ENCODE peak calls at places on chromosomes 5 and 9, in eight cellular contexts. I is heart left ventricle; L is fibroblast of mammary gland; G is GM12892; N is activated CD4-positive, alpha-beta memory T cell treated with anti-CD3 and anti-CD28 coated beads for 36 hours; D is frontal cortex; T is AG09319; O is naive B cell. S is an unnamed sample.

GRCh38 chr5:133340822-133341221 is 271.5 kb downstream of the FSTL4 start:
- DNase-seq in N (no peak), G (no peak), T (no peak), L (no peak), I (no peak), D (no peak), O (no peak), S (no peak)

GRCh38 chr9:111728617-111729366 is 65.9 kb downstream of the SHOC1 start:
- DNase-seq in D (no peak), N (no peak), G (no peak), T (peak; percentile 62), L (peak; percentile 91), I (no peak), O (no peak), S (no peak)

GRCh38 chr5:170691623-170692022 is 91.9 kb upstream of the GABRP start:
- DNase-seq in D (no peak), G (no peak), L (no peak), I (no peak), O (no peak), T (no peak), N (no peak), S (no peak)

GRCh38 chr5:91332267-91333044 is 50.7 kb downstream of the ARRDC3 start:
- DNase-seq in T (no peak), N (peak; percentile 41), G (no peak), O (no peak), D (no peak), L (peak; percentile 42), I (no peak), S (no peak)

GRCh38 chr5:147445951-147446350 is 63.9 kb downstream of the DPYSL3 start:
- DNase-seq in O (no peak), L (no peak), T (no peak), N (no peak), G (no peak), I (no peak), D (no peak), S (no peak)

GRCh38 chr5:132099073-132099748 is 25.6 kb downstream of the CSF2 start:
- DNase-seq in O (no peak), T (no peak), I (no peak), D (no peak), N (peak; percentile 90), G (no peak), L (no peak), S (no peak)

GRCh38 chr9:74172874-74173273 is 324.3 kb upstream of the RORB start:
- DNase-seq in O (peak; percentile 2), L (no peak), N (no peak), T (no peak), I (no peak), G (peak; percentile 1), D (no peak), S (no peak)

GRCh38 chr9:137620581-137620980 is 1.8 kb downstream of the EHMT1 start:
- DNase-seq in L (no peak), G (no peak), I (no peak), N (no peak), O (no peak), D (no peak), T (no peak), S (no peak)

GRCh38 chr5:17216176-17216973 is 1.1 kb upstream of the BASP1 start:
- DNase-seq in G (peak; percentile 38), N (peak; percentile 71), O (peak; percentile 81), T (no peak), D (peak; percentile 59), L (peak; percentile 79), I (peak; percentile 79), S (peak; percentile 45)

GRCh38 chr9:124784503-124784902 is 7.6 kb downstream of the OLFML2A start:
- DNase-seq in L (peak; percentile 77), T (no peak), O (no peak), G (no peak), N (no peak), D (no peak), I (no peak), S (no peak)

GRCh38 chr5:180689071-180689694 is 39.8 kb upstream of the FLT4 start:
- DNase-seq in N (peak; percentile 58), D (no peak), L (peak; percentile 20), T (no peak), I (no peak), O (no peak), G (no peak), S (no peak)

GRCh38 chr9:127128341-127129072 is 6.1 kb upstream of the ANGPTL2 start:
- DNase-seq in L (peak; percentile 69), N (no peak), G (no peak), D (no peak), O (no peak), T (no peak), I (no peak), S (no peak)

GRCh38 chr9:16062542-16063240 is 509.8 kb downstream of the CCDC171 start:
- DNase-seq in N (no peak), T (no peak), D (no peak), G (no peak), I (no peak), O (no peak), L (peak; percentile 98), S (no peak)

GRCh38 chr9:114049453-114050225 is 28.5 kb downstream of the AMBP start:
- DNase-seq in L (no peak), O (no peak), N (no peak), I (no peak), D (no peak), T (no peak), G (no peak), S (no peak)

GRCh38 chr5:171601266-171601881 is 181.9 kb downstream of the FGF18 start:
- DNase-seq in O (no peak), D (no peak), N (peak; percentile 40), L (no peak), T (no peak), G (no peak), I (no peak), S (no peak)

GRCh38 chr5:127893232-127893631 is 190.0 kb downstream of the CCDC192 start:
- DNase-seq in L (no peak), D (no peak), O (no peak), T (no peak), I (no peak), G (no peak), N (no peak), S (no peak)

GRCh38 chr9:134186471-134187109 is 22.2 kb upstream of the RNU6ATAC start:
- DNase-seq in I (peak; percentile 30), G (peak; percentile 5), T (no peak), N (no peak), O (no peak), D (no peak), L (peak; percentile 26), S (no peak)

GRCh38 chr5:157290156-157290980 is 24.4 kb downstream of the CYFIP2 start:
- DNase-seq in G (no peak), O (no peak), L (peak; percentile 65), N (no peak), D (no peak), T (no peak), I (no peak), S (no peak)

GRCh38 chr9:114248274-114248673 is 74.6 kb upstream of the ORM1 start:
- DNase-seq in I (no peak), D (no peak), O (no peak), N (no peak), T (no peak), L (no peak), G (no peak), S (no peak)

GRCh38 chr5:179619776-179620175 is 3.7 kb downstream of the HNRNPH1 start:
- DNase-seq in G (no peak), O (no peak), I (no peak), T (no peak), D (no peak), N (no peak), L (no peak), S (no peak)

GRCh38 chr5:15695171-15695676 is 195.2 kb downstream of the FBXL7 start:
- DNase-seq in L (peak; percentile 62), I (no peak), D (no peak), N (no peak), T (no peak), G (no peak), O (no peak), S (no peak)

GRCh38 chr9:121811140-121811539 is 159.7 kb downstream of the DAB2IP start:
- DNase-seq in G (no peak), L (no peak), T (no peak), O (no peak), I (no peak), D (no peak), N (no peak), S (no peak)

GRCh38 chr9:128911529-128912035 is 9.2 kb upstream of the PHYHD1 start:
- DNase-seq in O (no peak), T (no peak), G (no peak), I (peak; percentile 84), N (no peak), D (no peak), L (peak; percentile 70), S (no peak)

GRCh38 chr5:171152382-171152781 is 156.7 kb upstream of the TLX3 start:
- DNase-seq in L (peak; percentile 51), D (no peak), G (no peak), I (no peak), T (no peak), N (no peak), O (no peak), S (no peak)

GRCh38 chr5:84255318-84255717 is 129.4 kb downstream of the EDIL3 start:
- DNase-seq in I (no peak), G (no peak), T (peak; percentile 31), D (no peak), L (peak; percentile 53), O (no peak), N (no peak), S (no peak)